ENCODE peak calls at places on chromosomes 2 and 18, in seven cellular contexts. U is AG04450, T is ELR, Y is HEK293T, N is osteoblast, D is neural crest cell, R is hypothalamus. F is an unnamed sample.
A peak's percentile ranks its signal among the peaks of the same experiment; 100 is the strongest.

GRCh38 chr18:27223570-27224340 is 38.6 kb upstream of the CHST9 start:
- DNase-seq in U (no peak), T (no peak), Y (no peak), N (no peak), D (peak; percentile 33), R (no peak), F (peak; percentile 38)

GRCh38 chr2:3301001-3301400 is 76.6 kb downstream of the EIPR1 start:
- DNase-seq in U (no peak), T (no peak), Y (no peak), N (peak; percentile 65), D (no peak), R (no peak), F (no peak)

GRCh38 chr2:241975593-241976284 is 106.2 kb downstream of the RTP5 start:
- DNase-seq in U (no peak), T (no peak), Y (no peak), N (no peak), D (no peak), R (no peak), F (no peak)

GRCh38 chr18:50745946-50746345 is 73.9 kb downstream of the MRO start:
- DNase-seq in U (no peak), T (no peak), Y (no peak), N (no peak), D (no peak), R (no peak), F (no peak)

GRCh38 chr2:128318776-128319456 is at the start of gene HS6ST1:
- DNase-seq in U (no peak), T (peak; percentile 85), Y (peak; percentile 88), N (peak; percentile 99), D (peak; percentile 83), R (peak; percentile 78), F (peak; percentile 81)

GRCh38 chr18:4157339-4157738 is 297.8 kb downstream of the DLGAP1 start:
- DNase-seq in U (no peak), T (no peak), Y (no peak), N (no peak), D (no peak), R (no peak), F (no peak)

GRCh38 chr2:225367482-225367881 is 32.0 kb upstream of the NYAP2 start:
- DNase-seq in U (no peak), T (no peak), Y (no peak), N (no peak), D (no peak), R (no peak), F (no peak)

GRCh38 chr2:49360051-49360767 is 205.9 kb upstream of the FSHR start:
- DNase-seq in U (no peak), T (no peak), Y (no peak), N (no peak), D (no peak), R (no peak), F (no peak)

GRCh38 chr18:62518460-62519375 is 4.1 kb upstream of the ZCCHC2 start:
- DNase-seq in U (no peak), T (no peak), Y (no peak), N (no peak), D (no peak), R (no peak), F (no peak)

GRCh38 chr2:236919209-236919608 is 166.5 kb upstream of the COPS8 start:
- DNase-seq in U (no peak), T (peak; percentile 60), Y (no peak), N (no peak), D (no peak), R (no peak), F (no peak)